ENCODE peak calls at places on chromosomes 3 and 15, in ten cellular contexts. One of them, this sample, is unnamed.

GRCh38 chr3:124582621-124583437 is 147.4 kb upstream of the UMPS start:
- DNase-seq in transverse colon: no peak
- DNase-seq in testis: no peak
- DNase-seq in uterus: no peak
- DNase-seq in ovary: no peak
- DNase-seq in IMR-90: no peak
- DNase-seq in sigmoid colon: no peak
- DNase-seq in breast epithelium: no peak
- DNase-seq in Peyer's patch: no peak
- DNase-seq in heart left ventricle: no peak
- DNase-seq in this sample: no peak

GRCh38 chr3:44795197-44795596 is 33.6 kb downstream of the KIF15 start:
- DNase-seq in transverse colon: no peak
- DNase-seq in testis: no peak
- DNase-seq in uterus: no peak
- DNase-seq in ovary: no peak
- DNase-seq in IMR-90: peak
- DNase-seq in sigmoid colon: no peak
- DNase-seq in breast epithelium: no peak
- DNase-seq in Peyer's patch: no peak
- DNase-seq in heart left ventricle: no peak
- DNase-seq in this sample: no peak

GRCh38 chr3:146838221-146838620 is 233.1 kb upstream of the PLSCR5 start:
- DNase-seq in transverse colon: no peak
- DNase-seq in testis: no peak
- DNase-seq in uterus: no peak
- DNase-seq in ovary: no peak
- DNase-seq in IMR-90: no peak
- DNase-seq in sigmoid colon: no peak
- DNase-seq in breast epithelium: no peak
- DNase-seq in Peyer's patch: no peak
- DNase-seq in heart left ventricle: no peak
- DNase-seq in this sample: no peak

GRCh38 chr3:113245775-113246174 is 34.4 kb downstream of the BOC start:
- DNase-seq in transverse colon: no peak
- DNase-seq in testis: peak
- DNase-seq in uterus: no peak
- DNase-seq in ovary: no peak
- DNase-seq in IMR-90: peak
- DNase-seq in sigmoid colon: peak
- DNase-seq in breast epithelium: no peak
- DNase-seq in Peyer's patch: no peak
- DNase-seq in heart left ventricle: peak
- DNase-seq in this sample: no peak

GRCh38 chr15:87369269-87369668 is 887.3 kb downstream of the NTRK3 start:
- DNase-seq in transverse colon: no peak
- DNase-seq in testis: no peak
- DNase-seq in uterus: no peak
- DNase-seq in ovary: no peak
- DNase-seq in IMR-90: peak
- DNase-seq in sigmoid colon: no peak
- DNase-seq in breast epithelium: no peak
- DNase-seq in Peyer's patch: no peak
- DNase-seq in heart left ventricle: no peak
- DNase-seq in this sample: no peak

GRCh38 chr15:78201281-78202190 is 32.8 kb downstream of the ACSBG1 start:
- DNase-seq in transverse colon: no peak
- DNase-seq in testis: peak
- DNase-seq in uterus: no peak
- DNase-seq in ovary: no peak
- DNase-seq in IMR-90: no peak
- DNase-seq in sigmoid colon: no peak
- DNase-seq in breast epithelium: no peak
- DNase-seq in Peyer's patch: peak
- DNase-seq in heart left ventricle: no peak
- DNase-seq in this sample: no peak

GRCh38 chr15:76061700-76062099 is 1.9 kb downstream of the TMEM266 start:
- DNase-seq in transverse colon: no peak
- DNase-seq in testis: no peak
- DNase-seq in uterus: no peak
- DNase-seq in ovary: no peak
- DNase-seq in IMR-90: no peak
- DNase-seq in sigmoid colon: no peak
- DNase-seq in breast epithelium: no peak
- DNase-seq in Peyer's patch: no peak
- DNase-seq in heart left ventricle: no peak
- DNase-seq in this sample: no peak

GRCh38 chr3:60086811-60087210 is 1037.0 kb upstream of the CFAP20DC start:
- DNase-seq in transverse colon: no peak
- DNase-seq in testis: no peak
- DNase-seq in uterus: no peak
- DNase-seq in ovary: no peak
- DNase-seq in IMR-90: peak
- DNase-seq in sigmoid colon: no peak
- DNase-seq in breast epithelium: no peak
- DNase-seq in Peyer's patch: no peak
- DNase-seq in heart left ventricle: no peak
- DNase-seq in this sample: peak

GRCh38 chr15:47796339-47796738 is 79.0 kb downstream of the SEMA6D start:
- DNase-seq in transverse colon: no peak
- DNase-seq in testis: no peak
- DNase-seq in uterus: no peak
- DNase-seq in ovary: no peak
- DNase-seq in IMR-90: no peak
- DNase-seq in sigmoid colon: no peak
- DNase-seq in breast epithelium: no peak
- DNase-seq in Peyer's patch: no peak
- DNase-seq in heart left ventricle: peak
- DNase-seq in this sample: no peak

GRCh38 chr3:39141211-39141995 is 12.0 kb downstream of the CSRNP1 start:
- DNase-seq in transverse colon: peak
- DNase-seq in testis: no peak
- DNase-seq in uterus: peak
- DNase-seq in ovary: peak
- DNase-seq in IMR-90: peak
- DNase-seq in sigmoid colon: peak
- DNase-seq in breast epithelium: peak
- DNase-seq in Peyer's patch: peak
- DNase-seq in heart left ventricle: peak
- DNase-seq in this sample: peak

GRCh38 chr3:175983369-175983768 is 1124.2 kb downstream of the NAALADL2 start:
- DNase-seq in transverse colon: no peak
- DNase-seq in testis: no peak
- DNase-seq in uterus: no peak
- DNase-seq in ovary: no peak
- DNase-seq in IMR-90: peak
- DNase-seq in sigmoid colon: no peak
- DNase-seq in breast epithelium: no peak
- DNase-seq in Peyer's patch: no peak
- DNase-seq in heart left ventricle: no peak
- DNase-seq in this sample: no peak

GRCh38 chr3:193711964-193712598 is 119.1 kb downstream of the OPA1 start:
- DNase-seq in transverse colon: no peak
- DNase-seq in testis: no peak
- DNase-seq in uterus: no peak
- DNase-seq in ovary: no peak
- DNase-seq in IMR-90: no peak
- DNase-seq in sigmoid colon: no peak
- DNase-seq in breast epithelium: peak
- DNase-seq in Peyer's patch: no peak
- DNase-seq in heart left ventricle: no peak
- DNase-seq in this sample: no peak
- TF ChIP-seq POLR2A in transverse colon: no peak
- TF ChIP-seq POLR2A in testis: no peak
- TF ChIP-seq POLR2A in uterus: no peak
- TF ChIP-seq POLR2A in ovary: no peak
- TF ChIP-seq POLR2A in IMR-90: no peak
- TF ChIP-seq POLR2A in sigmoid colon: no peak
- TF ChIP-seq POLR2A in breast epithelium: no peak
- TF ChIP-seq POLR2A in Peyer's patch: no peak
- TF ChIP-seq POLR2A in heart left ventricle: no peak
- TF ChIP-seq POLR2A in this sample: no peak

DNA sequence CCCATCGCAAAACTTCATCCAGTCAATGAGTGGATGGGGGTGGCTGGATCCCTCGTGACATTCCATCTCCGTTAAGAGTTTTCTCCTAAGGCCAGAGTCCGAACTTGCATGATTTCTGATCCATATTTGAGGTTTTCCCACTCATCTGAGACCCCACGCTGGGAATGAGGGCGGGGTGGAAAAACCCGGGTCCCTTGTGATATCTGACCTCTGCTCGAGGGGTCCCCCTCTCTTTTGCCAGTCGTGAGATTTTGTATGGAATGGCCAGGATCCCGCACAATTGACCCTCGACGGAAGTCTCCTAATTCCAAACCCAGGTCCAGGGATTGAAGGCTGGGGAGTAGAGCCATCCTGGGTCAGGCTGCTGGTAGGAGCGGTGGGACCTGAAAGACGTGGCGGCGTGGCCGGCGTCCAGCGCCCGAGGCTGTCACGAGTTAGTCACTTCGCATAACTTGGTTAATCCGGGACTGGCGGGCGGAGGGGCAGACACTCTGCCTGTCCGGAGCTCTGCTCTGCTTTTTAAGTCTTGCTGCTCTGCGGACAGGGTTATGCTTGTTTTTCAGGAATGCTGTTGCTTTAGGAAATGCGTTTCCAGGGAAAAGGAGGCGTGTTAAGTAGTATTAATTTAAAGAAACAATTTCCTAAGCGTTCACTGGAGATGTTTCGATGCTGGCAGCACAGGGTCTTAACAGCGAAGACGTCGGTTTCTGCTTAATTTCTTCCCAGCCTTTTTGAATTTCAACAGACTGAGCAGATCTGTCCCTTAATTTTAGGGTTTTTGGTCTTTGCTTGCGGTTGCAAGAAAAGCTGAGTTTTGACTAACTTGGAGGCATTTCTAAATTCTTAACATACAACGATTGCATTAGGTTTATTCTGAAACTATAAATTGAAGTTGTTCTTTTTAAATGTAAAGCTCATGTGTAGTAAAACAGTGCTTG is 69.7 kb upstream of the LRRFIP2 start:
- DNase-seq in transverse colon: peak
- DNase-seq in testis: peak
- DNase-seq in uterus: peak
- DNase-seq in ovary: peak
- DNase-seq in IMR-90: peak
- DNase-seq in sigmoid colon: peak
- DNase-seq in breast epithelium: peak
- DNase-seq in Peyer's patch: peak
- DNase-seq in heart left ventricle: peak
- DNase-seq in this sample: peak
- TF ChIP-seq POLR2A in transverse colon: no peak
- TF ChIP-seq POLR2A in testis: no peak
- TF ChIP-seq POLR2A in uterus: no peak
- TF ChIP-seq POLR2A in ovary: no peak
- TF ChIP-seq POLR2A in IMR-90: peak
- TF ChIP-seq POLR2A in sigmoid colon: no peak
- TF ChIP-seq POLR2A in breast epithelium: peak
- TF ChIP-seq POLR2A in Peyer's patch: no peak
- TF ChIP-seq POLR2A in heart left ventricle: no peak
- TF ChIP-seq POLR2A in this sample: no peak

DNA sequence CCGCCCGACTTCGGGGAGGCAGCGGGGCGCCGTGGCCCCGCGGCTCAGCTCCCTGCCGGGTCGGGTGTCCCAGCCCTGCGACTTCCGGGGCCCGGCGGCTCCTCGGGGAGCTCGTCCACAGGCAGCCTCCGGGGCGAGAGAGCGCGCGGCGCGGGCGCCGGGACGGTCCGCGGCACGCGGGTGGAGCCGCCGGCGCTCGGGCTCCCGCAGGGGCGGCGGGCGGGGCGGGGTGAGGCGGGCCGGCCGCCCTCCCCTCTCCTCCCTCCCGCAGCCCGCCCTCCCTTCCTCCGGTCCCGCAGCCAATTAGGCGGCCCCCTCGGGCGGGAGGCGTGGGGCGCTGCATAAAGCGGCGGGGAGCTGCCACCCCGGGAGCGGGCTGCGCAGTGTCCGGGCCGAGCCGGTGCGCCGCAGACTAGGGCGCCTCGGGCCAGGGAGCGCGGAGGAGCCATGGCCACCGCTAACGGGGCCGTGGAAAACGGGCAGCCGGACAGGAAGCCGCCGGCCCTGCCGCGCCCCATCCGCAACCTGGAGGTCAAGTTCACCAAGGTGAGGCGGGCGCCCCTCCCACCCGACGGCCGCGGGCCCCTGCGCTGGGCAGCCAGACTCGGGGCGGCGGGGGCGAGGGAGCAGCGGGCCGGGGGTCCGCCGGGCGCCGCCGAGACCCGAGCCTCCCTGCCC is at the start of gene ALDH1A3:
- DNase-seq in transverse colon: peak
- DNase-seq in testis: peak
- DNase-seq in uterus: peak
- DNase-seq in ovary: no peak
- DNase-seq in IMR-90: peak
- DNase-seq in sigmoid colon: peak
- DNase-seq in breast epithelium: no peak
- DNase-seq in Peyer's patch: peak
- DNase-seq in heart left ventricle: peak
- DNase-seq in this sample: no peak
- TF ChIP-seq POLR2A in transverse colon: peak
- TF ChIP-seq POLR2A in testis: no peak
- TF ChIP-seq POLR2A in uterus: no peak
- TF ChIP-seq POLR2A in ovary: no peak
- TF ChIP-seq POLR2A in IMR-90: no peak
- TF ChIP-seq POLR2A in sigmoid colon: no peak
- TF ChIP-seq POLR2A in breast epithelium: no peak
- TF ChIP-seq POLR2A in Peyer's patch: no peak
- TF ChIP-seq POLR2A in heart left ventricle: no peak
- TF ChIP-seq POLR2A in this sample: no peak

GRCh38 chr3:32868719-32869512 is 51.1 kb downstream of the TRIM71 start:
- DNase-seq in transverse colon: no peak
- DNase-seq in testis: no peak
- DNase-seq in uterus: no peak
- DNase-seq in ovary: peak
- DNase-seq in IMR-90: no peak
- DNase-seq in sigmoid colon: no peak
- DNase-seq in breast epithelium: no peak
- DNase-seq in Peyer's patch: no peak
- DNase-seq in heart left ventricle: no peak
- DNase-seq in this sample: no peak

GRCh38 chr3:32873491-32874130 is 55.8 kb downstream of the TRIM71 start:
- DNase-seq in transverse colon: no peak
- DNase-seq in testis: no peak
- DNase-seq in uterus: no peak
- DNase-seq in ovary: no peak
- DNase-seq in IMR-90: no peak
- DNase-seq in sigmoid colon: no peak
- DNase-seq in breast epithelium: no peak
- DNase-seq in Peyer's patch: no peak
- DNase-seq in heart left ventricle: no peak
- DNase-seq in this sample: no peak

GRCh38 chr3:32870373-32871091 is 52.7 kb downstream of the TRIM71 start:
- DNase-seq in transverse colon: no peak
- DNase-seq in testis: no peak
- DNase-seq in uterus: no peak
- DNase-seq in ovary: no peak
- DNase-seq in IMR-90: no peak
- DNase-seq in sigmoid colon: no peak
- DNase-seq in breast epithelium: no peak
- DNase-seq in Peyer's patch: no peak
- DNase-seq in heart left ventricle: no peak
- DNase-seq in this sample: no peak

GRCh38 chr3:32869513-32870047 is 51.8 kb downstream of the TRIM71 start:
- DNase-seq in transverse colon: no peak
- DNase-seq in testis: no peak
- DNase-seq in uterus: no peak
- DNase-seq in ovary: no peak
- DNase-seq in IMR-90: no peak
- DNase-seq in sigmoid colon: no peak
- DNase-seq in breast epithelium: no peak
- DNase-seq in Peyer's patch: no peak
- DNase-seq in heart left ventricle: no peak
- DNase-seq in this sample: no peak

GRCh38 chr3:32872487-32873382 is 54.9 kb downstream of the TRIM71 start:
- DNase-seq in transverse colon: peak
- DNase-seq in testis: peak
- DNase-seq in uterus: peak
- DNase-seq in ovary: peak
- DNase-seq in IMR-90: no peak
- DNase-seq in sigmoid colon: peak
- DNase-seq in breast epithelium: peak
- DNase-seq in Peyer's patch: no peak
- DNase-seq in heart left ventricle: no peak
- DNase-seq in this sample: no peak
- TF ChIP-seq POLR2A in transverse colon: no peak
- TF ChIP-seq POLR2A in testis: no peak
- TF ChIP-seq POLR2A in uterus: no peak
- TF ChIP-seq POLR2A in ovary: no peak
- TF ChIP-seq POLR2A in IMR-90: no peak
- TF ChIP-seq POLR2A in sigmoid colon: no peak
- TF ChIP-seq POLR2A in breast epithelium: no peak
- TF ChIP-seq POLR2A in Peyer's patch: no peak
- TF ChIP-seq POLR2A in heart left ventricle: no peak
- TF ChIP-seq POLR2A in this sample: no peak

This sample was measured in erythroblast.